ENCODE peak calls at places on chromosomes 4 and X, in five cellular contexts. H is A549, I is GM12878, K is HepG2, G is K562. D is an unnamed sample. For H3K4me1, the result is how much of the 10 kb centered on the place peaks cover.

GRCh38 chrX:46216406-46216805 is 328.8 kb downstream of the ZNF674 start:
- DNase-seq in H (no peak), G (no peak), I (no peak), K (no peak), D (no peak)

GRCh38 chr4:132593717-132594400 is 555.2 kb upstream of the PCDH10 start:
- DNase-seq in K (no peak), I (no peak), G (no peak), H (no peak), D (no peak)

GRCh38 chr4:27702710-27703431 is 842.2 kb downstream of the STIM2 start:
- DNase-seq in K (peak), I (no peak), G (no peak), H (peak), D (peak)

GRCh38 chrX:131634900-131635299 is 91.0 kb downstream of the OR13H1 start:
- DNase-seq in G (no peak), H (no peak), I (no peak), K (no peak), D (no peak)

GRCh38 chr4:141028024-141028529 is 105.2 kb downstream of the RNF150 start:
- DNase-seq in H (no peak), I (no peak), G (no peak), K (no peak), D (no peak)

GRCh38 chrX:139890991-139891700 is 41.7 kb downstream of the ATP11C start:
- DNase-seq in I (no peak), K (no peak), G (peak), H (peak), D (no peak)

GRCh38 chr4:100907465-100908454 is 389.9 kb upstream of the EMCN start:
- DNase-seq in H (peak), I (no peak), G (no peak), K (peak), D (no peak)

GRCh38 chr4:11105715-11106114 is 323.0 kb downstream of the HS3ST1 start:
- DNase-seq in I (no peak), G (no peak), H (no peak), K (no peak), D (no peak)

GRCh38 chrX:102840871-102841705 is 96.0 kb upstream of the RAB40AL start:
- DNase-seq in I (no peak), H (peak), K (no peak), G (peak), D (peak)

GRCh38 chrX:73068467-73069364 is 10.6 kb downstream of the PABPC1L2A start:
- DNase-seq in K (no peak), H (no peak), G (no peak), I (no peak), D (no peak)

GRCh38 chrX:154083134-154083517 is 14.4 kb downstream of the MECP2 start:
- DNase-seq in G (no peak), H (no peak), K (no peak), I (no peak), D (no peak)

DNA sequence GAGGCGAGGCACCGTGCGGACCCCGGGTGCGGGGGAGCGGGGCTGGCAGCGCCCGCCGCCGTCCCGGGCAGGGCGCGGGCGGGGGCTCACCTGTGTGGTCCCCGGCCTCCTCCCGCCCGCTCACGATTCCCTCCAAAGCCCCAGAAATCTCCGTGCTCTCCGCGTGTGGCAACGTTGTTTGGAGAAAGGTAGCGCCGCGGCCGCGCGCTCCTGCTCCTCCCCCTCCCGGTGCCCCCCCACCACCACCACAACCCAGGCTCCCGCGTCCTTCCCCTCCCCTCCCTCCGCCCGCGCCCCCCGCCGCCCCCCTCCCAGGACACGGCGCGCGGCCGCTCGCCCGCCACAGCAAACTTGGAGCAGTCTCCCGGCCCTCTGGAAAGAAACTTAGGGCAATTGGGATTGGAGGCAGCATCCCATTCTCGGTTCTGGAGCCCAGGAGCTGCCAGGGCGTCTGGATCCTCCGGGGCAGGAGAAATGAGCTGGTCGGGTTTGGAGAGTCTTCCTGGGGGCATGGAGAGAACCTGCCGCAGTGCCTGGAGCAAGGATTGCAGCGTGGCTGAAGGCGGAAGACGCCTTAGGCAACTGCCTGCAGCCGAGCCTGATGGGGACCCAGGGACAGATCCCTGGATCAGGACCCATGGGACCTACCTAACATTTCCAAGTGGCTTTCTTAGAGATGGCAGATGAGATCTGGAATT is 854 bp downstream of the KLF3 start:
- DNase-seq in I (no peak), G (peak), H (peak), K (peak), D (peak)
- H3K4me1 ChIP-seq in I (under half), G (under half), H (under half), K (under half), D (under half)

GRCh38 chrX:74251006-74251930 is 52.7 kb upstream of the ZCCHC13 start:
- DNase-seq in H (peak), I (no peak), G (peak), K (peak), D (no peak)
- TF ChIP-seq JUNB in H (no peak), I (no peak), G (no peak), K (no peak), D (no peak)

DNA sequence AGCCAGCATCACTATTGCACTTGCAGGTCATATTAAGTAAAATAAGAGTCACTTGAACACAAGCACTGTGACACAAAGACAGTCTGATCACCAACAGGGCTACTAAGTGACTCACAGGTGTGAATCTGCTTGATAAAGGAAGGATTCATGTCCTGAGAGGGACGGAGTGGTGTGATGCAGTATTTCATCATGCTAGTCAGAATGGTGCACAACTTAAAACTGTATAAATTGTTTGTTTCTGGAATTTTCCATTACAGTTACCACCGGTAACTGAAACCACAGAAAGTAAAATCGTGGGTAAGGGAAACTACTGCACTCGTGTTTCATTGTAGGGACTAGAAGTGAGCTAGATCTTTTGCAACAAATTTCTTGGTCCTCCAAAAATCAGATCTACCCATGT is 109.7 kb downstream of the ELOVL6 start:
- DNase-seq in G (no peak), K (no peak), H (peak), I (peak), D (peak)
- H3K4me1 ChIP-seq in G (under half), K (under half), H (under half), I (under half), D (under half)

GRCh38 chr4:20430555-20430954 is 178.8 kb downstream of the SLIT2 start:
- DNase-seq in I (no peak), K (no peak), H (no peak), G (no peak), D (no peak)

GRCh38 chr4:20428410-20429160 is 176.9 kb downstream of the SLIT2 start:
- DNase-seq in K (no peak), H (peak), I (no peak), G (no peak), D (peak)

GRCh38 chr4:20431422-20432014 is 179.8 kb downstream of the SLIT2 start:
- DNase-seq in I (no peak), G (no peak), K (no peak), H (no peak), D (peak)

GRCh38 chr4:20433101-20433705 is 181.5 kb downstream of the SLIT2 start:
- DNase-seq in H (no peak), K (no peak), G (no peak), I (no peak), D (no peak)

DNA sequence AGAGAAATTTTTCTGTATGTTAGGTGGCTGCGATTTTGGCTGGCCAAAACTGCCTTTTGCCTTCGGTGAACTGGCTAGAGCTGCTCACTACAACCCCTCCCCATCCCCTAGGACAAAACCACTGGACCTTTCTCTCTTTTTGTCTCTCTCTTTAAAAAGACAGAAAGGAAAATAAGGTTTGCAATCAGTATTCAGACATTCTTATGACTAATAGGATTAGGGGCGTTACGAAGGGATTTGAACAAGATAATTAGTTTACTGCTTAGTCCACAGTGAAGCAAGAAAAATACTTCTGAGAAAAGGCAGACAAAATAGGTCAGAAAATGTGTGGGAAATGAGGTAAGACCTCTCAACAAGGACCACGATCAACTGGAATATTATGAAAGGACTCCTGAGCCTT is 180.4 kb downstream of the SLIT2 start:
- DNase-seq in I (no peak), G (no peak), H (no peak), K (no peak), D (no peak)
- TF ChIP-seq JUNB in I (no peak), G (no peak), H (no peak), K (no peak), D (no peak)

DNA sequence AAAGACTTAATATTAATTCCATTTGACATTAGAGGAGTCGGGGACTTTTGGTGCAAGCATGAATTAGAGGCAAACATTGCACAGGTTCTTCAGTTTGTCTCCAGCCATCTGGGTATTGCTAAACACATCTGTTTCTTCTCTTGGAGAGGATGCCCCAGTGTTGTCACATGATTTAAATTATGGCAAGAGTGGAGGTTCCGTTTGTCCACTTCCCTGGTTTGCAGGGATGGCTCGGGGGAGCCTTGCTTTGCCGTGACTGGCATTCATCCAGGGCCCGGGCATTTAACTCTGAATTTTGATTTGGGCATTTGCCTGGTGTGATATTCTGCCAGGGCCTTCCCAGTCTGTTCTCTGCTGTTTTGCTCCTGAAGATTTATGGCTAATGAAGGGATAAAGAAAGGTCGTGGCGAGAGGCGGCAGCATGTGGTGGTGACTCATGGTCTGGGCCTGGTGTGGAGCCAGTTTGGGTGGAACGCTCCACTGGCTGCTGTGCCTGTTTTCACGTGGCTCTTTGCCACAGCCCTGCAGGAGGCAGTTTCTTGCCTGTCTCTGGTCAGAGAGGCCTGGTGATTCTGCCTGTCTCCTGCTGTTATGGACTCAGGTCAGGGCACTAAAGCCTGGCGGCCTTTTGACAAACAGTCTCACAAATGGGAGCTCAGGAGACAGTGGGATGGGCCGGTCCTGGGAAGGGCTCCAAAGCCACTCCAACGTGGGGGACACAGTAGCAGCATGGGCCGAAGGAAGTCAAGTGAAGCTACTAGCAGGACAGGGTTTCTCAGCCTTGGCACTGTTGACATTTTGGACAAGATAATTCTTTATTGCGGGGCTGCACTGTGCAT is 99.4 kb upstream of the PGRMC2 start:
- DNase-seq in K (no peak), G (peak), H (peak), I (no peak), D (no peak)
- H3K4me1 ChIP-seq in K (under half), G (under half), H (half or more), I (under half), D (under half)

GRCh38 chr4:6380746-6381411 is 91.5 kb downstream of the PPP2R2C start:
- DNase-seq in G (no peak), K (no peak), I (no peak), H (no peak), D (no peak)
- TF ChIP-seq JUNB in G (no peak), K (no peak), I (no peak), H (no peak), D (no peak)